ENCODE peak calls at places on chromosomes 11 and 22, in eight cellular contexts. M, X, I, E, C, U, F and A are unnamed samples.

GRCh38 chr11:115761348-115761747 is 257.1 kb upstream of the CADM1 start:
- DNase-seq in U (no peak), C (no peak), X (peak), M (no peak), F (no peak), E (no peak), I (no peak), A (no peak)

GRCh38 chr11:7278314-7278917 is 26.7 kb downstream of the SYT9 start:
- DNase-seq in C (no peak), I (no peak), E (peak), X (peak), U (no peak), F (peak), M (no peak), A (peak)

GRCh38 chr22:31448382-31448781 is 41.3 kb downstream of the EIF4ENIF1 start:
- DNase-seq in E (no peak), F (no peak), U (no peak), C (no peak), X (no peak), I (no peak), M (no peak), A (no peak)

GRCh38 chr11:21710791-21711190 is 482.1 kb upstream of the ANO5 start:
- DNase-seq in M (no peak), E (no peak), I (no peak), U (no peak), F (no peak), X (no peak), C (no peak), A (no peak)

GRCh38 chr11:32884770-32885384 is 7.7 kb upstream of the QSER1 start:
- DNase-seq in I (no peak), M (no peak), X (peak), C (no peak), U (no peak), E (peak), F (peak), A (no peak)

GRCh38 chr11:118156531-118157185 is 4.0 kb upstream of the SCN4B start:
- DNase-seq in E (no peak), X (peak), I (no peak), C (no peak), U (no peak), M (no peak), F (no peak), A (no peak)

GRCh38 chr11:130403967-130404366 is 24.4 kb downstream of the ADAMTS8 start:
- DNase-seq in C (no peak), F (no peak), I (no peak), M (no peak), X (peak), E (no peak), U (no peak), A (no peak)

GRCh38 chr11:30344085-30344484 is 21.2 kb downstream of the ARL14EP start:
- DNase-seq in C (no peak), M (no peak), I (no peak), F (no peak), E (no peak), X (no peak), U (no peak), A (no peak)

GRCh38 chr22:29072979-29073617 is at the start of gene KREMEN1:
- DNase-seq in M (no peak), I (peak), F (no peak), X (no peak), U (no peak), E (no peak), C (no peak), A (no peak)

GRCh38 chr11:77471520-77472234 is 2.2 kb downstream of the PAK1 start:
- DNase-seq in F (no peak), M (no peak), C (no peak), I (peak), E (no peak), X (peak), U (no peak), A (no peak)

GRCh38 chr11:130719516-130719915 is 196.8 kb downstream of the SNX19 start:
- DNase-seq in F (peak), C (peak), X (no peak), I (no peak), E (peak), U (no peak), M (no peak), A (peak)

GRCh38 chr11:65551572-65552398 is 6.4 kb downstream of the LTBP3 start:
- DNase-seq in M (peak), E (no peak), I (no peak), F (peak), X (peak), C (no peak), U (no peak), A (no peak)

GRCh38 chr11:15145151-15145550 is 30.4 kb downstream of the INSC start:
- DNase-seq in C (no peak), X (no peak), U (no peak), E (no peak), F (no peak), M (no peak), I (no peak), A (no peak)

DNA sequence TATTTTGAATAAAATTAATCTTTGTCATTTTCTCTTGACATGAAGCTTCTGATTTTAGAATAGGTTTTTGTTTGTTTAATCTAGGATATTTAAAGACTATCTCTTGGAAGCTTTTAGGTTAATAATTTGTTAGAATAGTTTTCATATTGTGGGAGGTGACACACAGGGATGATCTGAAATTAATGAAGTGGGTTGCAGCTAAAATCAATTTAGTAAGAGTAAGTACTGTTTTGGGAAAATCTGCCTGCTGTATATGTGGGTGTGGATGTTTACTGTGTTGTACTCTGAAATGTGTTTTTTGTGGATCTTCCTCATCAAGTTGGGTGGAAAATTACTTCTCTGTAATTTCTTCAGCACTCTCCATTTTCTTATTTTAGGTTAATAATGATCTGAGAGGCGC is 67.3 kb downstream of the BID start:
- DNase-seq in U (no peak), X (no peak), M (no peak), F (no peak), C (no peak), E (peak), I (no peak), A (no peak)
- H3K4me3 ChIP-seq in U (no peak), X (no peak), M (peak), F (peak), C (peak), E (peak), I (peak), A (peak)

GRCh38 chr22:19553201-19553600 is 29.0 kb upstream of the CLDN5 start:
- DNase-seq in I (no peak), F (no peak), X (no peak), E (no peak), M (no peak), U (no peak), C (no peak), A (no peak)

GRCh38 chr22:19555651-19556050 is 31.4 kb upstream of the CLDN5 start:
- DNase-seq in X (no peak), I (no peak), F (no peak), M (no peak), U (no peak), C (no peak), E (no peak), A (no peak)

GRCh38 chr22:19559324-19559811 is 35.2 kb upstream of the CLDN5 start:
- DNase-seq in M (no peak), C (no peak), I (no peak), U (no peak), E (no peak), X (peak), F (no peak), A (no peak)

GRCh38 chr22:19556963-19557545 is 32.8 kb upstream of the CLDN5 start:
- DNase-seq in U (no peak), M (no peak), I (no peak), E (no peak), C (no peak), X (no peak), F (no peak), A (no peak)

GRCh38 chr22:19554834-19555404 is 30.7 kb upstream of the CLDN5 start:
- DNase-seq in F (peak), M (no peak), C (no peak), I (no peak), U (no peak), E (peak), X (peak), A (no peak)
- TF ChIP-seq CTCF in F (no peak), M (no peak), C (peak), I (no peak), U (no peak), E (peak), X (peak), A (peak)

DNA sequence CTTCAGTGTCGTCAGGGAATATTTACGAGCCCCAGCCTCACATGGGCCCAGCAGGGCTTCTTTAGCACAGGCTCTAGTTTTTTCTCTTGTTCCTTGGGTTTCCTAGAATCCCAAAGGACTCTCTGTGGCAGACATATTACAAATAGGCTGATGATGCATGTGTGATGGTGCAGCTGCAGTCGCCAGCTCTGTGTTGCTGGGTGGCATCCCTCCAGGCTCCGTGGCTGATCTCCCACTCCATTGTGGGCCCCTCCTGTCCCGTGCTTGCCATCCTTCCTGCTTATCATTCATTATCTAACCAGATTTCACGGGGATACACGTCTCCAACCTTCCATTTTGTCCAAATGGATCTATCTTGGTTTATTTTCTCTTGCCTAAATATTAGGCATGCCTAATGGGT is 8.1 kb downstream of the UCP3 start:
- DNase-seq in C (no peak), U (no peak), M (no peak), F (no peak), I (no peak), E (no peak), X (no peak), A (no peak)
- H3K4me3 ChIP-seq in C (no peak), U (no peak), M (no peak), F (no peak), I (no peak), E (no peak), X (no peak), A (no peak)

GRCh38 chr11:31768744-31769143 is 42.4 kb downstream of the PAX6 start:
- DNase-seq in M (no peak), C (no peak), X (no peak), E (no peak), I (no peak), U (no peak), F (no peak), A (no peak)

GRCh38 chr11:31767665-31768064 is 43.5 kb downstream of the PAX6 start:
- DNase-seq in X (peak), I (no peak), E (no peak), M (no peak), U (no peak), F (no peak), C (no peak), A (no peak)

GRCh38 chr11:31769241-31769640 is 41.9 kb downstream of the PAX6 start:
- DNase-seq in M (no peak), F (no peak), C (no peak), X (no peak), U (no peak), I (no peak), E (no peak), A (no peak)

GRCh38 chr11:31770011-31770410 is 41.1 kb downstream of the PAX6 start:
- DNase-seq in C (no peak), F (no peak), I (no peak), M (no peak), U (no peak), X (no peak), E (no peak), A (no peak)

DNA sequence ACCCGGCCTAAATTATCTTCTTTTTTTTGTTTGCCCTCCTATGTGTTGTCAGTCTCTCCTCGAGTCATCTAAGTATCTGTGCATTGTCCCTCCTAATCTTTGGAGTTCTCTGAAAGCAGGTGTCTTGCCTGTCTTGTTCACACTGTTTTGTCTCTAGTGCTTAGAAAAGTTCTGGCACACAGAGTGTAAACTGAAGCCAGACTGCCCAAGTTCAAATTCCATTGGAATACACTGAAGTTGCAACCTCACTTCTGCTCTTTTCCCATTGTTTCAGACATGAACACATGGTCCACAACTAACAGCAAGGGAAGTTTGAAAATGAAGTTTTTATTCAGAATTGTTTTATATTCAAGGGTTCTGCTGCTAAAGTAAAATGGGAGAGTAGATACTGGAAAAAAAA is 38.7 kb downstream of the PAX6 start:
- DNase-seq in M (no peak), U (no peak), E (no peak), F (no peak), I (no peak), X (no peak), C (no peak), A (no peak)
- TF ChIP-seq CTCF in M (no peak), U (no peak), E (no peak), F (no peak), I (no peak), X (no peak), C (no peak), A (no peak)

DNA sequence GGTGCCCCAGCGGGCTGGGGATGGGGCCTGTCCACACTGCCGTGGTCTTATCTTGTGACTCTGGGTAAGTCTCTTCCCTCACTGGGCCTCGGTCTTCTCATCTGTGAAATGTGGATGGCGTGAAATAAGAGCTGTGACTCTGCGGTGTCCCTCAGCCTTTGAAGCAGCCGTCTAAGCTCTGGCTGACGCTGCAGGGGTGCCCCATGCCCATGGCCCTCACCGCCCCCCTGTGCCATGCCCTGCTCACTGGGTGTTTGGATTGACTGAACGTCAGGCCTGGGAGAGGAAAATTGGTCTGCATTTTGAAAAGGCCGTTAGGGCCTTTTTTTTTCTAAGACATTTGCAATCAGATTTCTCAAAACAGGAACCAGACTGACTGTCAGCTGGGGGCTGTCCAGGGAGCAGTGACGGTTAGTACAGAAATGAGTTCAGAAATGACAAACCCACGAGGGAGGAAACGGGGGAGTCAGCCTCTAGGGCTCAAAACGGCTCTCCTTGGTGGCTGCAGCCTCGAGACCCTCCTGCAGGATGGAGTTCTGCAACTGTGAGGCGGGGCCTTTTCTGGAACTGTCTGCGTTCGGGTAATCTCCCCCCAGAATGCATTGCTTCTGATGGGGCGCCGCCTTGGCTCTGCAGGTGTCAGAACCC is 1.9 kb downstream of the GRK2 start:
- DNase-seq in U (no peak), M (peak), I (no peak), F (no peak), C (no peak), E (no peak), X (no peak), A (no peak)
- H3K4me3 ChIP-seq in U (no peak), M (no peak), I (peak), F (peak), C (no peak), E (peak), X (peak), A (peak)

DNA sequence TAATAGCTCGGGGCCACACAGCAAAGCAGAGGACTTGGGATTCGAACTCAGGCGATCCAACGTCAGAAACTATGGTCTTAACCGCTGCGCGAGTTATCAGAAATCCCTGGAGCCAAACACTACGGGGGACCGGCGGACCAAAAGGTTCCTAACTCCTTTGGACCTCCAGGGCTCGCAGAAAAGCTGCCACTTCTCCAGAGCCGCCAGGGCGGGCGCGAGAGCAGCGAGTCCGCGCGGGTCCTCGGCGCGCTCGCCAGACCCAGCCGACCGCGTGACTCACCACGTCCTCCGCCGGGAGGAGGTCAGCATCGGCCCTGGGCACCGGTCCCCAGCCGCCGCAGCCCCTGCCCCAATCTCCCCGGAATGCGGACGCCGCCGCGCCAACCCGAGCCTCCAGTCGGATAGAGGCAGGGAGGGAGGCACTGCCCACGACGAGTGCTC is 6.0 kb upstream of the ALX4 start:
- DNase-seq in X (peak), U (no peak), I (no peak), E (peak), F (peak), C (no peak), M (peak), A (no peak)
- TF ChIP-seq CTCF in X (no peak), U (no peak), I (no peak), E (no peak), F (no peak), C (peak), M (no peak), A (peak)

DNA sequence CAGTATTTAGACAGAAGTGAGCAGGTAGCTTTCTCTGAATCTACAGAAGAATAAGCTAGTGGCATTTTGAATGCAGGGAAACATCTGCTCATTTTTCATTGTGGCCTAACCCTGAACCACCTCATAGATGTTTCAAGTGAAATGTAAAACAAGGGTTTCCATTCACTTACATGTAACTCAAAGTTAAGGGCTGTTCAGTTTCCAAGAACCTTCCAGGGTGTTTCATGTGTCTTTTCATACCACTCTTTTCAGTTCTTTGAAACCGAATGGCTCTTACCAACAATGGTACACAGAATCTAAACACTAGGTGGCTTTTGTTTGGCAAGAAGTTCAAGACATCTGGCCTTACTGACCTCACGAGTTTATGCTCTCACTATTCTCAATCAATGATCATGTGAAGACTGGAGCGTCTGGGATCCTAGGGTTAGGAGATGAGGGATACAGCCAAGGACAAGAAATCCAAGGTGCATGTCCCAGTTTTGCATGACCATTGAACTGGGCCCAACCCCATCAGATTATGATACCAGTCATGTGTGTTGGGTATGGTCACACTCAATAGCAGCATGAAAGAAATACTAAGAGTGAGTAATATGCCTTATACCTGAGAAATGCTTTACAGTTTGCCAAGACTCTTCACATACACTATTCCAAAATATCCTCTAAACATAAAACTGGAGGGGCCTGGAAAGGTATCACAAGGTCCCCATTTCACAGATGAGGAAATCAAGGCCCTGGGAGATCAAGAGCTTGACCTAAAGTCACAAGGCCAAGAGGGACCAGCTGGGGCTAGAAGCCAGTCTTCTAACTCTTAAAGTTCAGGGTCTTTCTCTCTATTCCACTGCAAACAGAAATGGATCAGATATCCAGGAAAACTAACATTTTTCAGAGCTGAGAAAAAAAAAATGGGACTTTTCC is 92.7 kb downstream of the ETS1 start:
- DNase-seq in U (no peak), M (no peak), I (no peak), C (no peak), F (peak), X (no peak), E (no peak), A (no peak)
- H3K4me3 ChIP-seq in U (no peak), M (no peak), I (no peak), C (no peak), F (no peak), X (no peak), E (no peak), A (no peak)